ENCODE peak calls at places on chromosomes 7 and 10, in seven cellular contexts. D, A, Y, C, E, P and N are unnamed samples.

GRCh38 chr10:133115981-133116380 is 28.3 kb downstream of the ADGRA1 start:
- DNase-seq in D (no peak), A (peak; percentile 41), Y (no peak), C (peak; percentile 31), E (peak; percentile 53), P (no peak), N (no peak)

GRCh38 chr10:4501306-4501705 is 324.7 kb upstream of the AKR1E2 start:
- DNase-seq in D (peak; percentile 32), A (no peak), Y (peak; percentile 41), C (no peak), E (no peak), P (no peak), N (no peak)

GRCh38 chr7:12103948-12104347 is 107.1 kb upstream of the TMEM106B start:
- DNase-seq in D (no peak), A (no peak), Y (peak; percentile 23), C (no peak), E (no peak), P (no peak), N (no peak)

GRCh38 chr7:19122018-19122588 is 4.7 kb upstream of the TWIST1 start:
- DNase-seq in D (peak; percentile 72), A (no peak), Y (no peak), C (no peak), E (no peak), P (no peak), N (no peak)

GRCh38 chr10:114347791-114348190 is 56.5 kb downstream of the AFAP1L2 start:
- DNase-seq in D (no peak), A (no peak), Y (no peak), C (no peak), E (no peak), P (no peak), N (no peak)

GRCh38 chr7:156895024-156895780 is 2.2 kb upstream of the LMBR1 start:
- DNase-seq in D (no peak), A (no peak), Y (no peak), C (no peak), E (no peak), P (peak; percentile 45), N (no peak)

GRCh38 chr10:35043796-35044344 is 46.3 kb downstream of the CUL2 start:
- DNase-seq in D (peak; percentile 70), A (no peak), Y (peak; percentile 42), C (no peak), E (no peak), P (no peak), N (no peak)

GRCh38 chr10:127300868-127301321 is 104.5 kb upstream of the INSYN2A start:
- DNase-seq in D (no peak), A (no peak), Y (no peak), C (no peak), E (no peak), P (no peak), N (no peak)

GRCh38 chr7:13524076-13524475 is 465.4 kb downstream of the ETV1 start:
- DNase-seq in D (no peak), A (no peak), Y (no peak), C (no peak), E (no peak), P (no peak), N (no peak)

GRCh38 chr7:129698516-129699418 is 87.2 kb downstream of the NRF1 start:
- DNase-seq in D (no peak), A (no peak), Y (no peak), C (no peak), E (no peak), P (no peak), N (no peak)

GRCh38 chr10:100114460-100114859 is 32.8 kb upstream of the CPN1 start:
- DNase-seq in D (no peak), A (no peak), Y (no peak), C (no peak), E (no peak), P (no peak), N (no peak)

GRCh38 chr10:88754272-88754671 is 5.5 kb upstream of the LIPN start:
- DNase-seq in D (peak; percentile 35), A (no peak), Y (peak; percentile 45), C (no peak), E (no peak), P (no peak), N (no peak)

GRCh38 chr10:116671274-116671926 is 50.6 kb downstream of the PNLIPRP2 start:
- DNase-seq in D (peak; percentile 68), A (no peak), Y (peak; percentile 22), C (no peak), E (no peak), P (no peak), N (no peak)

GRCh38 chr7:134778941-134779740 is at the start of gene CALD1:
- DNase-seq in D (peak; percentile 99), A (no peak), Y (peak; percentile 100), C (peak; percentile 59), E (no peak), P (peak; percentile 93), N (peak; percentile 90)

GRCh38 chr10:130936844-130937243 is 374.7 kb downstream of the TCERG1L start:
- DNase-seq in D (no peak), A (no peak), Y (no peak), C (no peak), E (no peak), P (no peak), N (no peak)

GRCh38 chr10:114334301-114334700 is 70.0 kb downstream of the AFAP1L2 start:
- DNase-seq in D (no peak), A (peak; percentile 59), Y (peak; percentile 74), C (no peak), E (no peak), P (no peak), N (no peak)

GRCh38 chr10:24488631-24489030 is 235.1 kb downstream of the ARHGAP21 start:
- DNase-seq in D (no peak), A (no peak), Y (no peak), C (no peak), E (no peak), P (no peak), N (no peak)

GRCh38 chr7:105228555-105228954 is 160.2 kb downstream of the SRPK2 start:
- DNase-seq in D (no peak), A (no peak), Y (no peak), C (no peak), E (no peak), P (no peak), N (no peak)
- H3K27ac ChIP-seq in D (no peak overlapping the region), A (no peak overlapping the region), Y (no peak overlapping the region), C (no peak overlapping the region), E (no peak overlapping the region), P (no peak overlapping the region), N (peak overlapping the region; percentile 86)

GRCh38 chr10:80493482-80494021 is 39.4 kb downstream of the TSPAN14 start:
- DNase-seq in D (no peak), A (no peak), Y (peak; percentile 50), C (no peak), E (no peak), P (no peak), N (no peak)

GRCh38 chr10:80497187-80498038 is 40.3 kb upstream of the SH2D4B start:
- DNase-seq in D (peak; percentile 72), A (peak; percentile 88), Y (peak; percentile 73), C (peak; percentile 72), E (no peak), P (peak; percentile 69), N (no peak)

GRCh38 chr10:80498039-80498832 is 39.5 kb upstream of the SH2D4B start:
- DNase-seq in D (no peak), A (no peak), Y (no peak), C (peak; percentile 35), E (no peak), P (no peak), N (no peak)

GRCh38 chr10:80498833-80499671 is 38.6 kb upstream of the SH2D4B start:
- DNase-seq in D (peak; percentile 97), A (peak; percentile 93), Y (peak; percentile 95), C (peak; percentile 96), E (peak; percentile 95), P (peak; percentile 98), N (peak; percentile 74)

GRCh38 chr10:80496555-80497172 is 41.0 kb upstream of the SH2D4B start:
- DNase-seq in D (no peak), A (no peak), Y (no peak), C (no peak), E (no peak), P (no peak), N (no peak)
- H3K27ac ChIP-seq in D (no peak overlapping the region), A (peak overlapping the region; percentile 91), Y (no peak overlapping the region), C (no peak overlapping the region), E (peak overlapping the region; percentile 90), P (peak overlapping the region; percentile 83), N (peak overlapping the region; percentile 99)

DNA sequence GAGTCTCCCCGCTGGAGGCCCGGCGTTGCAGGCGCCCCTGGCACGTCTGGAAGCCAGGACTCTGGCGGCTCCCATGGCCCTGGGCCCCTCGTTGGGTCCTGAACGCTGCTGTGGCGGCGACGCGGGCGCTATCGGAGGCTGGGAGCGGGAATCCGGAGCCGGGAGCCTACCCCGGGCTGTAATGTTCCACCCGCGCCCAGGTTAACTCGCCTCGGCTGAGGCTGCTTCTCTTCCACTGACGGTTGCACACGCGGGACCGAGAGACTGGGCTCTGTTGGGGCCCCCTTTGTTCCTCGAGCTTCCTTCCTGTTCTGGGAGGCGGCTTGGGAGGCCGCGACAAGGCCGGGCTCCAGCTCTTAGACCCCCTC is 1.3 kb upstream of the HOXA5 start:
- DNase-seq in D (no peak), A (peak; percentile 76), Y (no peak), C (peak; percentile 53), E (peak; percentile 66), P (no peak), N (no peak)
- H3K27ac ChIP-seq in D (peak overlapping the region; percentile 80), A (no peak overlapping the region), Y (no peak overlapping the region), C (peak overlapping the region; percentile 83), E (peak overlapping the region; percentile 74), P (peak overlapping the region; percentile 45), N (peak overlapping the region; percentile 33)

GRCh38 chr7:151057038-151057736 is 510 bp downstream of the CDK5 start:
- DNase-seq in D (no peak), A (no peak), Y (no peak), C (no peak), E (no peak), P (peak; percentile 39), N (no peak)
- H3K27ac ChIP-seq in D (peak overlapping the region; percentile 45), A (no peak overlapping the region), Y (no peak overlapping the region), C (peak overlapping the region; percentile 99), E (peak overlapping the region; percentile 96), P (no peak overlapping the region), N (no peak overlapping the region)

GRCh38 chr10:61480226-61480625 is 27.0 kb upstream of the TMEM26 start:
- DNase-seq in D (no peak), A (no peak), Y (no peak), C (no peak), E (no peak), P (no peak), N (no peak)
- H3K27ac ChIP-seq in D (no peak overlapping the region), A (no peak overlapping the region), Y (no peak overlapping the region), C (no peak overlapping the region), E (no peak overlapping the region), P (no peak overlapping the region), N (no peak overlapping the region)